ENCODE peak calls at places on chromosomes 16 and 17, in ten cellular contexts. One of them, this sample, is unnamed.

GRCh38 chr16:85350973-85351372 is 238.7 kb upstream of the CIBAR2 start:
- DNase-seq in AG04450: peak; percentile 92
- DNase-seq in right atrium auricular region: peak; percentile 76
- DNase-seq in neural progenitor cell: no peak
- DNase-seq in transverse colon: peak; percentile 93
- DNase-seq in WERI-Rb-1: no peak
- DNase-seq in osteoblast: peak; percentile 99
- DNase-seq in cardiac muscle cell: peak; percentile 62
- DNase-seq in uterus: peak; percentile 67
- DNase-seq in A549: peak; percentile 83
- DNase-seq in this sample: peak; percentile 96

GRCh38 chr16:49889725-49890397 is 33.9 kb upstream of the ZNF423 start:
- DNase-seq in AG04450: no peak
- DNase-seq in right atrium auricular region: no peak
- DNase-seq in neural progenitor cell: no peak
- DNase-seq in transverse colon: no peak
- DNase-seq in WERI-Rb-1: no peak
- DNase-seq in osteoblast: peak; percentile 48
- DNase-seq in cardiac muscle cell: no peak
- DNase-seq in uterus: no peak
- DNase-seq in A549: no peak
- DNase-seq in this sample: no peak

GRCh38 chr17:81039854-81040758 is 5.2 kb downstream of the BAIAP2 start:
- DNase-seq in AG04450: no peak
- DNase-seq in right atrium auricular region: no peak
- DNase-seq in neural progenitor cell: no peak
- DNase-seq in transverse colon: no peak
- DNase-seq in WERI-Rb-1: no peak
- DNase-seq in osteoblast: peak; percentile 96
- DNase-seq in cardiac muscle cell: no peak
- DNase-seq in uterus: peak; percentile 61
- DNase-seq in A549: no peak
- DNase-seq in this sample: no peak

GRCh38 chr17:75927286-75927922 is 13.4 kb downstream of the FBF1 start:
- DNase-seq in AG04450: no peak
- DNase-seq in right atrium auricular region: no peak
- DNase-seq in neural progenitor cell: peak; percentile 23
- DNase-seq in transverse colon: peak; percentile 27
- DNase-seq in WERI-Rb-1: peak; percentile 80
- DNase-seq in osteoblast: peak; percentile 78
- DNase-seq in cardiac muscle cell: peak; percentile 57
- DNase-seq in uterus: no peak
- DNase-seq in A549: peak; percentile 80
- DNase-seq in this sample: no peak

GRCh38 chr16:87897563-87898505 is 28.5 kb upstream of the SLC7A5 start:
- DNase-seq in AG04450: no peak
- DNase-seq in right atrium auricular region: no peak
- DNase-seq in neural progenitor cell: no peak
- DNase-seq in transverse colon: no peak
- DNase-seq in WERI-Rb-1: peak; percentile 19
- DNase-seq in osteoblast: peak; percentile 72
- DNase-seq in cardiac muscle cell: no peak
- DNase-seq in uterus: no peak
- DNase-seq in A549: no peak
- DNase-seq in this sample: no peak

GRCh38 chr17:76515291-76515949 is 14.2 kb upstream of the RHBDF2 start:
- DNase-seq in AG04450: peak; percentile 65
- DNase-seq in right atrium auricular region: peak; percentile 96
- DNase-seq in neural progenitor cell: no peak
- DNase-seq in transverse colon: peak; percentile 72
- DNase-seq in WERI-Rb-1: no peak
- DNase-seq in osteoblast: peak; percentile 98
- DNase-seq in cardiac muscle cell: no peak
- DNase-seq in uterus: peak; percentile 85
- DNase-seq in A549: no peak
- DNase-seq in this sample: peak; percentile 92

GRCh38 chr17:57294629-57295501 is 38.5 kb downstream of the MSI2 start:
- DNase-seq in AG04450: no peak
- DNase-seq in right atrium auricular region: no peak
- DNase-seq in neural progenitor cell: no peak
- DNase-seq in transverse colon: no peak
- DNase-seq in WERI-Rb-1: peak; percentile 65
- DNase-seq in osteoblast: no peak
- DNase-seq in cardiac muscle cell: no peak
- DNase-seq in uterus: no peak
- DNase-seq in A549: peak; percentile 44
- DNase-seq in this sample: no peak

GRCh38 chr17:82114447-82114846 is 16.4 kb upstream of the FASN start:
- DNase-seq in AG04450: no peak
- DNase-seq in right atrium auricular region: no peak
- DNase-seq in neural progenitor cell: no peak
- DNase-seq in transverse colon: no peak
- DNase-seq in WERI-Rb-1: no peak
- DNase-seq in osteoblast: no peak
- DNase-seq in cardiac muscle cell: no peak
- DNase-seq in uterus: no peak
- DNase-seq in A549: no peak
- DNase-seq in this sample: no peak

GRCh38 chr17:49843774-49844350 is 4.0 kb downstream of the TAC4 start:
- DNase-seq in AG04450: no peak
- DNase-seq in right atrium auricular region: no peak
- DNase-seq in neural progenitor cell: peak; percentile 57
- DNase-seq in transverse colon: no peak
- DNase-seq in WERI-Rb-1: peak; percentile 67
- DNase-seq in osteoblast: peak; percentile 86
- DNase-seq in cardiac muscle cell: no peak
- DNase-seq in uterus: no peak
- DNase-seq in A549: peak; percentile 69
- DNase-seq in this sample: no peak

GRCh38 chr16:27869411-27869810 is 194.1 kb downstream of the GSG1L start:
- DNase-seq in AG04450: no peak
- DNase-seq in right atrium auricular region: no peak
- DNase-seq in neural progenitor cell: no peak
- DNase-seq in transverse colon: no peak
- DNase-seq in WERI-Rb-1: no peak
- DNase-seq in osteoblast: no peak
- DNase-seq in cardiac muscle cell: no peak
- DNase-seq in uterus: no peak
- DNase-seq in A549: no peak
- DNase-seq in this sample: no peak

GRCh38 chr16:27862953-27863352 is 200.6 kb downstream of the GSG1L start:
- DNase-seq in AG04450: no peak
- DNase-seq in right atrium auricular region: no peak
- DNase-seq in neural progenitor cell: no peak
- DNase-seq in transverse colon: no peak
- DNase-seq in WERI-Rb-1: no peak
- DNase-seq in osteoblast: no peak
- DNase-seq in cardiac muscle cell: no peak
- DNase-seq in uterus: no peak
- DNase-seq in A549: no peak
- DNase-seq in this sample: no peak

GRCh38 chr16:27870116-27870798 is 193.3 kb downstream of the GSG1L start:
- DNase-seq in AG04450: no peak
- DNase-seq in right atrium auricular region: no peak
- DNase-seq in neural progenitor cell: no peak
- DNase-seq in transverse colon: no peak
- DNase-seq in WERI-Rb-1: no peak
- DNase-seq in osteoblast: peak; percentile 71
- DNase-seq in cardiac muscle cell: no peak
- DNase-seq in uterus: no peak
- DNase-seq in A549: no peak
- DNase-seq in this sample: no peak

GRCh38 chr16:27863377-27863776 is 200.1 kb downstream of the GSG1L start:
- DNase-seq in AG04450: no peak
- DNase-seq in right atrium auricular region: no peak
- DNase-seq in neural progenitor cell: no peak
- DNase-seq in transverse colon: no peak
- DNase-seq in WERI-Rb-1: no peak
- DNase-seq in osteoblast: no peak
- DNase-seq in cardiac muscle cell: no peak
- DNase-seq in uterus: no peak
- DNase-seq in A549: no peak
- DNase-seq in this sample: no peak

GRCh38 chr16:27867122-27868110 is 196.1 kb downstream of the GSG1L start:
- DNase-seq in AG04450: peak; percentile 8
- DNase-seq in right atrium auricular region: no peak
- DNase-seq in neural progenitor cell: peak; percentile 88
- DNase-seq in transverse colon: peak; percentile 71
- DNase-seq in WERI-Rb-1: peak; percentile 95
- DNase-seq in osteoblast: peak; percentile 93
- DNase-seq in cardiac muscle cell: peak; percentile 84
- DNase-seq in uterus: peak; percentile 19
- DNase-seq in A549: peak; percentile 56
- DNase-seq in this sample: peak; percentile 73
- TF ChIP-seq CTCF in AG04450: peak; percentile 43
- TF ChIP-seq CTCF in right atrium auricular region: no peak
- TF ChIP-seq CTCF in neural progenitor cell: peak; percentile 72
- TF ChIP-seq CTCF in transverse colon: peak; percentile 32
- TF ChIP-seq CTCF in WERI-Rb-1: peak; percentile 81
- TF ChIP-seq CTCF in osteoblast: peak; percentile 41
- TF ChIP-seq CTCF in cardiac muscle cell: peak; percentile 55
- TF ChIP-seq CTCF in uterus: no peak
- TF ChIP-seq CTCF in A549: peak; percentile 45
- TF ChIP-seq CTCF in this sample: peak; percentile 7

GRCh38 chr17:74643826-74644225 is 20.3 kb upstream of the CD300E start:
- DNase-seq in AG04450: no peak
- DNase-seq in right atrium auricular region: no peak
- DNase-seq in neural progenitor cell: no peak
- DNase-seq in transverse colon: no peak
- DNase-seq in WERI-Rb-1: no peak
- DNase-seq in osteoblast: no peak
- DNase-seq in cardiac muscle cell: no peak
- DNase-seq in uterus: no peak
- DNase-seq in A549: no peak
- DNase-seq in this sample: no peak

GRCh38 chr17:74641224-74641948 is 17.8 kb upstream of the CD300E start:
- DNase-seq in AG04450: no peak
- DNase-seq in right atrium auricular region: no peak
- DNase-seq in neural progenitor cell: no peak
- DNase-seq in transverse colon: no peak
- DNase-seq in WERI-Rb-1: no peak
- DNase-seq in osteoblast: no peak
- DNase-seq in cardiac muscle cell: no peak
- DNase-seq in uterus: no peak
- DNase-seq in A549: no peak
- DNase-seq in this sample: no peak

GRCh38 chr17:74642995-74643394 is 19.5 kb upstream of the CD300E start:
- DNase-seq in AG04450: no peak
- DNase-seq in right atrium auricular region: no peak
- DNase-seq in neural progenitor cell: no peak
- DNase-seq in transverse colon: no peak
- DNase-seq in WERI-Rb-1: no peak
- DNase-seq in osteoblast: no peak
- DNase-seq in cardiac muscle cell: no peak
- DNase-seq in uterus: no peak
- DNase-seq in A549: no peak
- DNase-seq in this sample: no peak

GRCh38 chr17:74641949-74642298 is 18.4 kb upstream of the CD300E start:
- DNase-seq in AG04450: no peak
- DNase-seq in right atrium auricular region: no peak
- DNase-seq in neural progenitor cell: no peak
- DNase-seq in transverse colon: no peak
- DNase-seq in WERI-Rb-1: no peak
- DNase-seq in osteoblast: no peak
- DNase-seq in cardiac muscle cell: no peak
- DNase-seq in uterus: no peak
- DNase-seq in A549: no peak
- DNase-seq in this sample: no peak

GRCh38 chr17:74642556-74642955 is 19.0 kb upstream of the CD300E start:
- DNase-seq in AG04450: no peak
- DNase-seq in right atrium auricular region: no peak
- DNase-seq in neural progenitor cell: no peak
- DNase-seq in transverse colon: no peak
- DNase-seq in WERI-Rb-1: no peak
- DNase-seq in osteoblast: no peak
- DNase-seq in cardiac muscle cell: no peak
- DNase-seq in uterus: no peak
- DNase-seq in A549: no peak
- DNase-seq in this sample: no peak
- H3K27ac ChIP-seq in AG04450: no peak overlapping the region
- H3K27ac ChIP-seq in right atrium auricular region: no peak overlapping the region
- H3K27ac ChIP-seq in neural progenitor cell: no peak overlapping the region
- H3K27ac ChIP-seq in transverse colon: no peak overlapping the region
- H3K27ac ChIP-seq in WERI-Rb-1: no peak overlapping the region
- H3K27ac ChIP-seq in osteoblast: no peak overlapping the region
- H3K27ac ChIP-seq in cardiac muscle cell: no peak overlapping the region
- H3K27ac ChIP-seq in uterus: no peak overlapping the region
- H3K27ac ChIP-seq in A549: no peak overlapping the region
- H3K27ac ChIP-seq in this sample: no peak overlapping the region

DNA sequence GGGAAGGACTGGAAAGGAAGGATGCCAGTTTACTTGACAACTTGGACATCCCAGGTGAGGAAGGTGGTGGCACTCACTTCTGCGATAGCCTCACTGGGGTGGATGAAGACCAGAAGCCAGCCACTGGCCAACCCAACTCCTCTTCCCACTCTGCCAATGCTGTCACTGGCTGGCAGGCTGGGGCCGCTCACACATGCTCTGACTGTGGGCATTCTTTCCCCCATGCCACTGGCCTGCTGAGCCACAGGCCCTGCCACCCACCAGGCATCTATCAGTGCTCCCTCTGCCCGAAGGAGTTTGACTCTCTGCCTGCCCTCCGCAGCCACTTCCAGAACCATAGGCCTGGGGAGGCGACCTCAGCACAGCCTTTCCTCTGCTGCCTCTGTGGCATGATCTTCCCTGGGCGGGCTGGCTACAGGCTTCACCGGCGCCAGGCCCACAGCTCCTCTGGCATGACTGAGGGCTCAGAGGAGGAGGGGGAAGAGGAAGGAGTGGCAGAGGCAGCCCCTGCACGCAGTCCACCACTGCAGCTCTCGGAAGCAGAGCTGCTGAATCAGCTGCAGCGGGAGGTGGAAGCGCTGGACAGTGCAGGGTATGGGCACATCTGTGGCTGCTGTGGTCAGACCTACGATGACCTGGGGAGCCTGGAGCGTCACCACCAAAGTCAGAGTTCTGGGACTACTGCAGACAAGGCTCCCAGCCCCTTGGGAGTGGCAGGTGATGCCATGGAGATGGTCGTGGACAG is 4.5 kb downstream of the ZNF646 start:
- DNase-seq in AG04450: no peak
- DNase-seq in right atrium auricular region: no peak
- DNase-seq in neural progenitor cell: no peak
- DNase-seq in transverse colon: no peak
- DNase-seq in WERI-Rb-1: no peak
- DNase-seq in osteoblast: peak; percentile 71
- DNase-seq in cardiac muscle cell: no peak
- DNase-seq in uterus: no peak
- DNase-seq in A549: no peak
- DNase-seq in this sample: no peak
- H3K4me3 ChIP-seq in AG04450: no peak overlapping the region
- H3K4me3 ChIP-seq in right atrium auricular region: no peak overlapping the region
- H3K4me3 ChIP-seq in neural progenitor cell: no peak overlapping the region
- H3K4me3 ChIP-seq in transverse colon: no peak overlapping the region
- H3K4me3 ChIP-seq in WERI-Rb-1: no peak overlapping the region
- H3K4me3 ChIP-seq in osteoblast: no peak overlapping the region
- H3K4me3 ChIP-seq in cardiac muscle cell: no peak overlapping the region
- H3K4me3 ChIP-seq in uterus: no peak overlapping the region
- H3K4me3 ChIP-seq in A549: no peak overlapping the region
- H3K4me3 ChIP-seq in this sample: no peak overlapping the region

DNA sequence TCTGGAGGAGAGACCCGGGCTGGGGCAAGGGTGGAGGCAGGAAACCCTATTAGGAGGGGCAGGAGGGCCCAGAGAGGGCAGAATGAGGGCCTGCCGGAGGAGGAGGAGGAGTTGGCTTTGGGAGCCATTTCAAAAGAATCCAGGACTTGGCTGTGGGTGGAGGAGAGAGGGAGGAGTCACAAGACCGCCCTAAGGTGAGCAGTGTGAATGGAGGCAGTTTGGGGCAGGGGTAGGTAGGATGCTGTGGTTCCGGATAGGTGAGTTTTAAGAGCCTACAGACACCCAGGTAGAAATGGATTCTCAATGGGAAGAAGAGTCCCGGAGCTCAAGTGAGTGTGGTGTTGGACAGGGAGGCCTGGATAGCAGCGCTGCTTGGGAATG is 80.3 kb downstream of the ARHGAP23 start:
- DNase-seq in AG04450: no peak
- DNase-seq in right atrium auricular region: no peak
- DNase-seq in neural progenitor cell: no peak
- DNase-seq in transverse colon: no peak
- DNase-seq in WERI-Rb-1: no peak
- DNase-seq in osteoblast: peak; percentile 70
- DNase-seq in cardiac muscle cell: no peak
- DNase-seq in uterus: no peak
- DNase-seq in A549: no peak
- DNase-seq in this sample: no peak
- TF ChIP-seq CTCF in AG04450: no peak
- TF ChIP-seq CTCF in right atrium auricular region: no peak
- TF ChIP-seq CTCF in neural progenitor cell: no peak
- TF ChIP-seq CTCF in transverse colon: no peak
- TF ChIP-seq CTCF in WERI-Rb-1: no peak
- TF ChIP-seq CTCF in osteoblast: no peak
- TF ChIP-seq CTCF in cardiac muscle cell: no peak
- TF ChIP-seq CTCF in uterus: no peak
- TF ChIP-seq CTCF in A549: no peak
- TF ChIP-seq CTCF in this sample: no peak

This sample was measured in kidney.